ENCODE peak calls at places on chromosome 3, in ten cellular contexts. H is breast epithelium, F is testis, M is hepatocyte, P is neural progenitor cell, Z is left ventricle myocardium inferior, J is mucosa of descending colon, I is OCI-LY7, O is heart right ventricle, L is lower lobe of right lung. D is an unnamed sample. For H3K4me1, the result is how much of the 10 kb centered on the place peaks cover.

GRCh38 chr3:176795897-176796296 is 401.4 kb downstream of the TBL1XR1 start:
- DNase-seq in H (no peak), F (no peak), M (peak), P (no peak), Z (no peak), J (no peak), I (no peak), O (no peak), L (no peak), D (no peak)

GRCh38 chr3:36403661-36404060 is 23.4 kb downstream of the STAC start:
- DNase-seq in H (no peak), F (no peak), M (no peak), P (no peak), Z (no peak), J (no peak), I (no peak), O (no peak), L (no peak), D (no peak)

GRCh38 chr3:124780356-124780755 is 50.1 kb downstream of the UMPS start:
- DNase-seq in H (peak), F (peak), M (peak), P (no peak), Z (peak), J (no peak), I (no peak), O (peak), L (no peak), D (peak)

GRCh38 chr3:49411550-49411967 is 217 bp downstream of the RHOA start:
- DNase-seq in H (peak), F (peak), M (peak), P (peak), Z (peak), J (peak), I (peak), O (peak), L (peak), D (peak)

GRCh38 chr3:65836047-65836446 is 202.7 kb downstream of the MAGI1 start:
- DNase-seq in H (no peak), F (no peak), M (no peak), P (no peak), Z (no peak), J (no peak), I (no peak), O (no peak), L (no peak), D (no peak)

GRCh38 chr3:141191097-141191749 is 40.4 kb upstream of the PXYLP1 start:
- DNase-seq in H (no peak), F (no peak), M (no peak), P (no peak), Z (no peak), J (no peak), I (no peak), O (no peak), L (no peak), D (no peak)

GRCh38 chr3:21024563-21024962 is 726.4 kb downstream of the ZNF385D start:
- DNase-seq in H (no peak), F (no peak), M (no peak), P (no peak), Z (no peak), J (no peak), I (no peak), O (no peak), L (no peak), D (no peak)

GRCh38 chr3:178500631-178501030 is 35.6 kb upstream of the KCNMB2 start:
- DNase-seq in H (no peak), F (no peak), M (no peak), P (no peak), Z (no peak), J (no peak), I (no peak), O (no peak), L (no peak), D (no peak)

GRCh38 chr3:32334675-32335074 is 57.0 kb upstream of the CMTM7 start:
- DNase-seq in H (no peak), F (no peak), M (no peak), P (no peak), Z (no peak), J (no peak), I (peak), O (no peak), L (no peak), D (no peak)

GRCh38 chr3:63995056-63995576 is 28.2 kb downstream of the PSMD6 start:
- DNase-seq in H (no peak), F (no peak), M (no peak), P (peak), Z (no peak), J (no peak), I (no peak), O (no peak), L (peak), D (peak)

GRCh38 chr3:8954938-8955763 is 8.1 kb downstream of the RAD18 start:
- DNase-seq in H (no peak), F (no peak), M (no peak), P (peak), Z (no peak), J (no peak), I (peak), O (no peak), L (no peak), D (no peak)

GRCh38 chr3:22922317-22922716 is 280.8 kb upstream of the UBE2E2 start:
- DNase-seq in H (no peak), F (no peak), M (no peak), P (peak), Z (no peak), J (no peak), I (peak), O (no peak), L (no peak), D (no peak)

GRCh38 chr3:9550999-9551398 is 2.6 kb downstream of the LHFPL4 start:
- DNase-seq in H (no peak), F (no peak), M (no peak), P (peak), Z (no peak), J (no peak), I (no peak), O (no peak), L (no peak), D (no peak)

GRCh38 chr3:170542704-170543103 is 43.2 kb downstream of the SLC7A14 start:
- DNase-seq in H (no peak), F (no peak), M (no peak), P (no peak), Z (no peak), J (no peak), I (no peak), O (no peak), L (no peak), D (no peak)

GRCh38 chr3:136836511-136837156 is 17.7 kb downstream of the SLC35G2 start:
- DNase-seq in H (no peak), F (no peak), M (no peak), P (no peak), Z (no peak), J (no peak), I (no peak), O (no peak), L (no peak), D (no peak)

GRCh38 chr3:4939276-4939675 is 40.0 kb upstream of the BHLHE40 start:
- DNase-seq in H (no peak), F (no peak), M (no peak), P (no peak), Z (no peak), J (no peak), I (no peak), O (no peak), L (no peak), D (no peak)

GRCh38 chr3:173711619-173712018 is 314.1 kb downstream of the NLGN1 start:
- DNase-seq in H (no peak), F (no peak), M (peak), P (no peak), Z (no peak), J (no peak), I (no peak), O (no peak), L (no peak), D (no peak)

GRCh38 chr3:139718415-139718814 is 40.6 kb upstream of the NMNAT3 start:
- DNase-seq in H (no peak), F (peak), M (peak), P (peak), Z (peak), J (no peak), I (no peak), O (peak), L (no peak), D (no peak)

GRCh38 chr3:124429129-124429815 is 301.0 kb upstream of the UMPS start:
- DNase-seq in H (no peak), F (no peak), M (peak), P (no peak), Z (no peak), J (no peak), I (no peak), O (no peak), L (no peak), D (no peak)

GRCh38 chr3:131735544-131735943 is 232.8 kb upstream of the MRPL3 start:
- DNase-seq in H (no peak), F (no peak), M (no peak), P (no peak), Z (no peak), J (no peak), I (no peak), O (no peak), L (no peak), D (no peak)

GRCh38 chr3:119628390-119628789 is 30.7 kb downstream of the PLA1A start:
- DNase-seq in H (no peak), F (no peak), M (no peak), P (no peak), Z (no peak), J (no peak), I (no peak), O (no peak), L (no peak), D (no peak)

GRCh38 chr3:122021811-122022401 is at the start of gene ILDR1:
- DNase-seq in H (peak), F (no peak), M (peak), P (peak), Z (no peak), J (peak), I (peak), O (no peak), L (peak), D (peak)

GRCh38 chr3:161770532-161771386 is 274.2 kb downstream of the OTOL1 start:
- DNase-seq in H (no peak), F (no peak), M (no peak), P (no peak), Z (no peak), J (no peak), I (no peak), O (no peak), L (no peak), D (no peak)

GRCh38 chr3:113070226-113071220 is 79.7 kb downstream of the GTPBP8 start:
- DNase-seq in H (no peak), F (no peak), M (peak), P (no peak), Z (no peak), J (no peak), I (no peak), O (no peak), L (no peak), D (no peak)

GRCh38 chr3:53422954-53423708 is 71.3 kb upstream of the CACNA1D start:
- DNase-seq in H (no peak), F (no peak), M (no peak), P (no peak), Z (no peak), J (no peak), I (no peak), O (no peak), L (no peak), D (no peak)

GRCh38 chr3:53425936-53426335 is 68.5 kb upstream of the CACNA1D start:
- DNase-seq in H (no peak), F (no peak), M (no peak), P (no peak), Z (no peak), J (no peak), I (no peak), O (no peak), L (no peak), D (no peak)

DNA sequence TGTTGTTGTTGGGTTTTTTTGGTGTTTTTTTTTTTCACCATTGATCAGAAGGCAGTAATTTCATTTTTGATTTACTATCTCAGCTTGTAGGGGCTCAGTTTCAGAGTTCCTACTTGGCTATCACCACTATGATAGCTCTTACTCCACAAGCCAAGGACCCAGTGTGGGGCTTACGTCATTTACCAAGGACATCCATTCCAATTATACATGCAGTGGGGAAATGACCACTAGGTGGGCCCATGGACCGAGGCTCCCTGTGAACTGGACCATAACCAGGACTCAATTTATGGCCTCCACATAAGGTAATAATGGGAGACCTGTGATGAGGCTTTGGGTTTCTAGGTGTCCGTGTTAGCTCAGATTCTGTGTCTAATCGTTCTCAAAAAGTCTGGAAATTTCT is 67.5 kb upstream of the CACNA1D start:
- DNase-seq in H (no peak), F (no peak), M (no peak), P (no peak), Z (no peak), J (no peak), I (no peak), O (no peak), L (no peak), D (no peak)
- TF ChIP-seq CTCF in H (no peak), F (no peak), M (no peak), P (peak), Z (no peak), J (no peak), I (no peak), O (no peak), L (peak), D (no peak)

DNA sequence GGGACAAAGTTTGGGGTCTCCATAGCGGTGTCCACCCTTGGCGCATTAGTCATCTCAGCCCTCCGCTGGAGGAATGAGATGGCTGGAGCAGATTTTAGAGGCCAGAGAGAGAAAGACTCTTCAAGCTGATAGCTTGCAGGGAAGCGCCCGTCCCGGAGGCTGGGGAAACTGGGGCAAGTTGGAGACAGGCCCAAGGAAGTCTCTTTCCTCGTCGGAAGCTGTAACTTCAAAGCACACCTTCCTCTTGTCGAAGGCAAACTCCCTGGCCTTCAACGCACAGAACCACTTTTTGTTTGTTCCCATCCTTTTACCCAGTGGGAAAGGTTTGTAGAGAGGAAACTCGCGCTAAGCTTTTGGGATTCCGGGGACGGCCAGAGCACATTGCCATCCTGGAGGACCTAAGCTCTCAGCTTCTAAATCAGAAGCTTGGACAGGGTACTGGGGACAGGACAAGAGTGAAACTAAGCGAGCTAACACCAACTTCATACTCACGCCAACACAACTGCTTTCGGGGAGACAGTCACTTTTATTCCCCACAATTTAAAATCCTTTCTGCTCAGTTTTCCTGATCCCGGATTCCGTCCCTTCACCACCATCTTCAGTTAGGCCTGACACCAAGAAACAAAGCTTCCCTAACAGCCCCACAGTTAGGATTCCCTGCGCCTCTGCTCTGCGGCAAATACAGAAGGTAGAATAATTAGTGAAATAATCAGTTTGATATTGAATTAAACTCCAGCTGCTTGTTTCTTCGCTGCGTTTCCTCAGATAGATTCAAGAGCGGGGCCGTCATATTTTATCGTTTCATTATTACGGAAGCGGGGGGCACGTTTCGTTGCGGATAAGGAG is 1.1 kb upstream of the EOMES start:
- DNase-seq in H (no peak), F (no peak), M (no peak), P (peak), Z (no peak), J (no peak), I (no peak), O (no peak), L (no peak), D (no peak)
- H3K4me1 ChIP-seq in H (under half), F (under half), M (under half), P (under half), Z (under half), J (under half), I (under half), O (under half), L (under half), D (under half)

GRCh38 chr3:184738519-184738890 is 26.6 kb upstream of the MAGEF1 start:
- DNase-seq in H (no peak), F (no peak), M (no peak), P (no peak), Z (no peak), J (no peak), I (no peak), O (no peak), L (no peak), D (no peak)
- H3K4me3 ChIP-seq in H (no peak), F (no peak), M (no peak), P (no peak), Z (no peak), J (no peak), I (no peak), O (no peak), L (no peak), D (no peak)

GRCh38 chr3:7407107-7407506 is 546.2 kb downstream of the GRM7 start:
- DNase-seq in H (no peak), F (no peak), M (no peak), P (no peak), Z (no peak), J (no peak), I (no peak), O (no peak), L (no peak), D (no peak)
- TF ChIP-seq CTCF in H (no peak), F (no peak), M (no peak), P (peak), Z (no peak), J (no peak), I (no peak), O (no peak), L (no peak), D (no peak)

DNA sequence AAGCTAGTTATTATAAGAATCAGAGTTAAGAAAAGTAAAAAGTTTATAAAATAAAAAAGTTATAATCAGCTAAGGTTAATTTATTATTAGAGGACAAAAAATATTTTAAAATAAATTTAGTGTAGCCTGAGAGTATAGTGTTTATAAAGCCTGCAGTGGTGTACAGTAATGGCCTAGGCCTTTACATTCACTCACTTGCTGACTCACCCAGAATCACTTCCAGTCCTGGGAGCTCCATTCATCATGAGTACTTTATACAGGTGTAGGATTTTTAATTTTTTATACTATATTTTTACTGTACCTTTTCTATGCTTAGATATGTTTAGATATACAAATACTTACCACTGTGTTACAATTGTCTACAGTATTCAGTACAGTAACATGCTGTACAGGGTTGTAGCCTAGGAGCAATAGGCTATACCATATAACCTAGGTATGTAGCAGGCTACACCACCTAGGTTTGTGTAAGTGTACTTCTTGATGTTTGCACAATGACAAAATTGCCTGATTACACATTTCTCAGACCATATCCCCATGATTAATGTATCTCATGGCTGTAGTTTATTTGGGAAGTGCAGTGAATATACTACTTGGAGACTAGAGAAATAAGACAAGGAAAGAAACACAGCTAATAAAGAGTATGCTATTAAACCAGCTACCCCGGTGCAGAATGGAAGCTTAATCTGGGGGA is 101.9 kb upstream of the GALNT15 start:
- DNase-seq in H (no peak), F (no peak), M (no peak), P (no peak), Z (no peak), J (no peak), I (no peak), O (no peak), L (no peak), D (no peak)
- H3K4me1 ChIP-seq in H (under half), F (under half), M (under half), P (under half), Z (under half), J (under half), I (under half), O (under half), L (under half), D (under half)

GRCh38 chr3:195147649-195148121 is 123.3 kb downstream of the XXYLT1 start:
- DNase-seq in H (no peak), F (no peak), M (no peak), P (no peak), Z (peak), J (peak), I (peak), O (peak), L (peak), D (peak)
- H3K4me3 ChIP-seq in H (no peak), F (no peak), M (no peak), P (no peak), Z (peak), J (no peak), I (peak), O (peak), L (peak), D (peak)

D was measured in left lung.